ENCODE peak calls at places on chromosomes 5 and 9, in eight cellular contexts. I is heart right ventricle, P is WTC11, X is foreskin fibroblast, D is astrocyte of the cerebellum, O is heart left ventricle, H is progenitor cell of endocrine pancreas, E is fibroblast of lung. C is an unnamed sample.

GRCh38 chr9:109769250-109769649 is 10.7 kb upstream of the PALM2AKAP2 start:
- DNase-seq in I (no peak), P (no peak), X (no peak), D (no peak), O (no peak), H (no peak), E (no peak), C (no peak)

GRCh38 chr5:115179959-115180709 is 10.4 kb upstream of the TRIM36 start:
- DNase-seq in I (peak), P (peak), X (peak), D (no peak), O (no peak), H (peak), E (peak), C (peak)

GRCh38 chr5:116145416-116145815 is 60.6 kb downstream of the COMMD10 start:
- DNase-seq in I (no peak), P (no peak), X (no peak), D (no peak), O (no peak), H (no peak), E (no peak), C (no peak)

GRCh38 chr5:133460172-133460758 is 152.1 kb downstream of the FSTL4 start:
- DNase-seq in I (no peak), P (peak), X (peak), D (no peak), O (no peak), H (no peak), E (peak), C (peak)

GRCh38 chr5:83471405-83472212 is at the start of gene VCAN:
- DNase-seq in I (peak), P (peak), X (peak), D (peak), O (peak), H (peak), E (peak), C (no peak)

GRCh38 chr5:134451618-134452505 is 40.2 kb upstream of the CDKN2AIPNL start:
- DNase-seq in I (no peak), P (no peak), X (peak), D (peak), O (no peak), H (no peak), E (peak), C (no peak)

GRCh38 chr5:78654386-78654785 is 5.8 kb upstream of the LHFPL2 start:
- DNase-seq in I (no peak), P (no peak), X (no peak), D (no peak), O (no peak), H (no peak), E (no peak), C (no peak)

GRCh38 chr5:56414056-56414455 is 180.9 kb upstream of the ANKRD55 start:
- DNase-seq in I (no peak), P (no peak), X (no peak), D (no peak), O (no peak), H (no peak), E (peak), C (no peak)

GRCh38 chr5:132557425-132557805 is 638 bp downstream of the RAD50 start:
- DNase-seq in I (peak), P (peak), X (peak), D (no peak), O (peak), H (no peak), E (peak), C (peak)

GRCh38 chr5:179187229-179187678 is 127.1 kb downstream of the ZNF354C start:
- DNase-seq in I (no peak), P (peak), X (no peak), D (no peak), O (no peak), H (no peak), E (no peak), C (no peak)
- TF ChIP-seq CTCF in I (no peak), P (no peak), X (no peak), D (peak), O (no peak), H (peak), E (peak), C (peak)

DNA sequence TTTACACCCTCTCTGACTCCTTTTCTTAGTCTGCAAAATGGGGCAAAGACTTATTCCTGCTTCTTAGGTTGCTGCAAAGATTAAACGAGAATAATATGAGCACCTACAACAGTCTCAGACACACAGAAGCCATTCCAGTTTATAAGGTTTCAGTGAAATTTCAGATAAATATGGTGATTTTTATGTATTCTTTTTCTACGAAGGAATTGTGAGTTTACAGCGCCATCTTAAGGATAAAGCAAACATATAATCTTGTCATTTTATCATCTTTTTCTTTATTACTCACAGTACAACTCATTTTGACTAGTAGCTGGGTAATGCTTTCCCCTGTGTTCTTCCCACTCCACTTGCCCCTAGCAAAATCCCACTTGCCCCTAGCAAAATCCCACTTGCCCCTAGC is 29.2 kb upstream of the SMC5 start:
- DNase-seq in I (no peak), P (no peak), X (peak), D (peak), O (no peak), H (no peak), E (peak), C (no peak)
- TF ChIP-seq CTCF in I (peak), P (peak), X (peak), D (no peak), O (peak), H (peak), E (peak), C (peak)

GRCh38 chr5:9268226-9268625 is 277.6 kb downstream of the SEMA5A start:
- DNase-seq in I (no peak), P (no peak), X (no peak), D (no peak), O (no peak), H (no peak), E (peak), C (no peak)

GRCh38 chr5:9263656-9264055 is 282.2 kb downstream of the SEMA5A start:
- DNase-seq in I (no peak), P (no peak), X (no peak), D (no peak), O (no peak), H (no peak), E (no peak), C (no peak)

GRCh38 chr5:9265391-9266287 is 280.2 kb downstream of the SEMA5A start:
- DNase-seq in I (peak), P (peak), X (peak), D (peak), O (peak), H (no peak), E (peak), C (no peak)

DNA sequence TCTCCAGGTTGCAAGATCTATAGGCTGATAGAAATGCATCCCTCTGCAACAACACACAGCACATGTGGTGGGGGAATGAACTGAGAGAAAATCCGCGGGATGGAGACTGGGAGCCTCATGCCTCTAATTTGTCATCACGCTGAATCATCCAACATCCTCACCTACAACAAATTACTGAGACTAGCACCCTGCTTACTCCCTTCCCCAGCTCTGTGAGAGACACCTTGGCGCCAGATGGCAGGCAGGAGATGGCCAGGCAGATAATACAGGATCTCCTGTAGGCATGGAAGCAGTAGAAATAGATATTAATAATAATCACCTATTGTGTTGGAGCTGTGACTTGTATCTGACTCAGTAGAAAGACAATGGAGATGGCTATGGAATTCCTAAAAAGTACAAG is 276.9 kb downstream of the SEMA5A start:
- DNase-seq in I (no peak), P (no peak), X (peak), D (no peak), O (no peak), H (no peak), E (no peak), C (no peak)
- TF ChIP-seq CTCF in I (no peak), P (no peak), X (no peak), D (no peak), O (no peak), H (no peak), E (no peak), C (no peak)

GRCh38 chr5:163565931-163566608 is 60.7 kb downstream of the MAT2B start:
- DNase-seq in I (no peak), P (peak), X (peak), D (no peak), O (peak), H (peak), E (peak), C (peak)
- TF ChIP-seq CTCF in I (no peak), P (no peak), X (peak), D (no peak), O (no peak), H (peak), E (no peak), C (no peak)

C was measured in neural crest cell.